ENCODE peak calls at places on chromosomes 13 and 19, in ten cellular contexts. E, F, H, Q, P, B, A, R, X and I are unnamed samples.

GRCh38 chr13:51772105-51772455 is 31.9 kb downstream of the DHRS12 start:
- DNase-seq in E (no peak), F (no peak), H (no peak), Q (no peak), P (no peak), B (no peak), A (no peak), R (no peak), X (no peak), I (no peak)

GRCh38 chr19:39178296-39179006 is 18.3 kb upstream of the NCCRP1 start:
- DNase-seq in E (no peak), F (no peak), H (no peak), Q (no peak), P (no peak), B (no peak), A (no peak), R (no peak), X (no peak), I (no peak)

GRCh38 chr13:23959231-23959862 is 62.0 kb upstream of the C1QTNF9B start:
- DNase-seq in E (no peak), F (no peak), H (no peak), Q (no peak), P (no peak), B (peak; percentile 35), A (peak; percentile 14), R (no peak), X (no peak), I (no peak)

GRCh38 chr19:31342926-31343325 is 6.3 kb downstream of the TSHZ3 start:
- DNase-seq in E (no peak), F (no peak), H (no peak), Q (no peak), P (no peak), B (no peak), A (peak; percentile 11), R (no peak), X (no peak), I (no peak)

GRCh38 chr19:50857366-50857765 is 2.7 kb downstream of the KLK3 start:
- DNase-seq in E (no peak), F (no peak), H (no peak), Q (no peak), P (no peak), B (no peak), A (no peak), R (no peak), X (no peak), I (no peak)

GRCh38 chr19:41088151-41088550 is at the start of gene CYP2A13:
- DNase-seq in E (no peak), F (no peak), H (no peak), Q (no peak), P (no peak), B (no peak), A (no peak), R (no peak), X (no peak), I (no peak)

GRCh38 chr13:78317030-78317429 is 286.3 kb downstream of the POU4F1 start:
- DNase-seq in E (no peak), F (peak; percentile 21), H (no peak), Q (peak; percentile 21), P (no peak), B (no peak), A (no peak), R (no peak), X (no peak), I (no peak)

GRCh38 chr13:105069106-105069505 is 1466.4 kb downstream of the EFNB2 start:
- DNase-seq in E (no peak), F (no peak), H (no peak), Q (no peak), P (no peak), B (peak; percentile 54), A (no peak), R (no peak), X (no peak), I (no peak)

GRCh38 chr19:29117926-29118325 is 95.0 kb downstream of the UQCRFS1 start:
- DNase-seq in E (no peak), F (no peak), H (no peak), Q (no peak), P (no peak), B (no peak), A (peak; percentile 6), R (no peak), X (no peak), I (no peak)